ENCODE peak calls at places on chromosomes 1 and 21, in five cellular contexts. One of them, this sample, is unnamed. For H3K27me3, the result is how much of the 10 kb centered on the place peaks cover.

GRCh38 chr1:177833631-177834030 is 136.2 kb downstream of the SEC16B start:
- DNase-seq in tibial nerve: no peak
- DNase-seq in keratinocyte: no peak
- DNase-seq in brain microvascular endothelial cell: no peak
- DNase-seq in IMR-90: no peak
- DNase-seq in this sample: no peak

GRCh38 chr1:86848654-86849053 is 65.3 kb downstream of the SELENOF start:
- DNase-seq in tibial nerve: no peak
- DNase-seq in keratinocyte: no peak
- DNase-seq in brain microvascular endothelial cell: no peak
- DNase-seq in IMR-90: no peak
- DNase-seq in this sample: no peak

GRCh38 chr1:11281518-11282331 is 8.7 kb downstream of the UBIAD1 start:
- DNase-seq in tibial nerve: no peak
- DNase-seq in keratinocyte: no peak
- DNase-seq in brain microvascular endothelial cell: peak
- DNase-seq in IMR-90: peak
- DNase-seq in this sample: no peak

GRCh38 chr1:150262388-150263320 is 5.1 kb downstream of the CA14 start:
- DNase-seq in tibial nerve: no peak
- DNase-seq in keratinocyte: no peak
- DNase-seq in brain microvascular endothelial cell: no peak
- DNase-seq in IMR-90: no peak
- DNase-seq in this sample: no peak

GRCh38 chr1:42743302-42744029 is 3.4 kb upstream of the CLDN19 start:
- DNase-seq in tibial nerve: no peak
- DNase-seq in keratinocyte: peak
- DNase-seq in brain microvascular endothelial cell: no peak
- DNase-seq in IMR-90: no peak
- DNase-seq in this sample: no peak

GRCh38 chr21:27112186-27112585 is 145.3 kb upstream of the ADAMTS5 start:
- DNase-seq in tibial nerve: no peak
- DNase-seq in keratinocyte: no peak
- DNase-seq in brain microvascular endothelial cell: no peak
- DNase-seq in IMR-90: peak
- DNase-seq in this sample: no peak

GRCh38 chr1:183135336-183135735 is 50.7 kb upstream of the LAMC2 start:
- DNase-seq in tibial nerve: no peak
- DNase-seq in keratinocyte: no peak
- DNase-seq in brain microvascular endothelial cell: no peak
- DNase-seq in IMR-90: no peak
- DNase-seq in this sample: no peak

GRCh38 chr1:109281680-109282496 is 1.1 kb downstream of the PSRC1 start:
- DNase-seq in tibial nerve: no peak
- DNase-seq in keratinocyte: no peak
- DNase-seq in brain microvascular endothelial cell: no peak
- DNase-seq in IMR-90: no peak
- DNase-seq in this sample: no peak

GRCh38 chr1:59198565-59198964 is 98.3 kb upstream of the FGGY start:
- DNase-seq in tibial nerve: no peak
- DNase-seq in keratinocyte: no peak
- DNase-seq in brain microvascular endothelial cell: no peak
- DNase-seq in IMR-90: no peak
- DNase-seq in this sample: no peak

GRCh38 chr1:163824006-163824405 is 502.3 kb downstream of the NUF2 start:
- DNase-seq in tibial nerve: no peak
- DNase-seq in keratinocyte: peak
- DNase-seq in brain microvascular endothelial cell: peak
- DNase-seq in IMR-90: peak
- DNase-seq in this sample: peak

GRCh38 chr21:33127154-33127893 is 57.4 kb downstream of the OLIG1 start:
- DNase-seq in tibial nerve: peak
- DNase-seq in keratinocyte: no peak
- DNase-seq in brain microvascular endothelial cell: peak
- DNase-seq in IMR-90: peak
- DNase-seq in this sample: peak

GRCh38 chr1:11447903-11448302 is 31.1 kb upstream of the DISP3 start:
- DNase-seq in tibial nerve: no peak
- DNase-seq in keratinocyte: no peak
- DNase-seq in brain microvascular endothelial cell: no peak
- DNase-seq in IMR-90: no peak
- DNase-seq in this sample: no peak

GRCh38 chr1:57222307-57222706 is 201.6 kb downstream of the DAB1 start:
- DNase-seq in tibial nerve: no peak
- DNase-seq in keratinocyte: no peak
- DNase-seq in brain microvascular endothelial cell: no peak
- DNase-seq in IMR-90: no peak
- DNase-seq in this sample: no peak

GRCh38 chr1:235866207-235866912 is at the start of gene LYST:
- DNase-seq in tibial nerve: peak
- DNase-seq in keratinocyte: no peak
- DNase-seq in brain microvascular endothelial cell: peak
- DNase-seq in IMR-90: peak
- DNase-seq in this sample: no peak

GRCh38 chr1:58773406-58773840 is 10.4 kb downstream of the JUN start:
- DNase-seq in tibial nerve: peak
- DNase-seq in keratinocyte: no peak
- DNase-seq in brain microvascular endothelial cell: peak
- DNase-seq in IMR-90: peak
- DNase-seq in this sample: no peak

GRCh38 chr1:225896937-225897549 is 8.1 kb upstream of the LEFTY1 start:
- DNase-seq in tibial nerve: no peak
- DNase-seq in keratinocyte: no peak
- DNase-seq in brain microvascular endothelial cell: no peak
- DNase-seq in IMR-90: peak
- DNase-seq in this sample: peak

GRCh38 chr1:223765719-223766340 is 53.5 kb downstream of the CAPN2 start:
- DNase-seq in tibial nerve: no peak
- DNase-seq in keratinocyte: no peak
- DNase-seq in brain microvascular endothelial cell: no peak
- DNase-seq in IMR-90: no peak
- DNase-seq in this sample: no peak

GRCh38 chr1:39529901-39530535 is 38.6 kb downstream of the BMP8A start:
- DNase-seq in tibial nerve: no peak
- DNase-seq in keratinocyte: no peak
- DNase-seq in brain microvascular endothelial cell: no peak
- DNase-seq in IMR-90: no peak
- DNase-seq in this sample: no peak

GRCh38 chr1:62038594-62039284 is 155.9 kb upstream of the L1TD1 start:
- DNase-seq in tibial nerve: no peak
- DNase-seq in keratinocyte: no peak
- DNase-seq in brain microvascular endothelial cell: no peak
- DNase-seq in IMR-90: no peak
- DNase-seq in this sample: no peak

DNA sequence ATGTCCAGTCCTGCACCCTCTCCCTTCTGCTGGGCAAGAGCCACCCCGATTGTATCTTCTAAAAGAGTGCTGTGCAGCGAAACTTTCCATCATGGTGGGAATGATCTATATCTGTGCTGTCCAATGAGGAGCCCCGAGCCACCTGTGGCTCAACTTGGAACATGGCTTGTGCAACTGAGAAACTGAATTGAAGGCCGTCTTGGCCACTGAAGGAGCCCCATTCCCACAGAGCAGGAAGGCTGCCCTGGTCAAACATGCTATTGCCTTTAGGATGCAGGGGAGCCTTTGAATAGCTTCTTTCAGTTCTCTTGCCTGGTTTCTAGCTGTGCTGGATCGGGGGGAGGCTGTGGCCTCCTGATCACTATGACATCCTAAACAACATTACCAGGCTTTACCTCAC is 427.6 kb downstream of the SETD4 start:
- DNase-seq in tibial nerve: no peak
- DNase-seq in keratinocyte: no peak
- DNase-seq in brain microvascular endothelial cell: no peak
- DNase-seq in IMR-90: no peak
- DNase-seq in this sample: no peak
- H3K4me3 ChIP-seq in tibial nerve: no peak
- H3K4me3 ChIP-seq in keratinocyte: no peak
- H3K4me3 ChIP-seq in brain microvascular endothelial cell: no peak
- H3K4me3 ChIP-seq in IMR-90: no peak
- H3K4me3 ChIP-seq in this sample: no peak

DNA sequence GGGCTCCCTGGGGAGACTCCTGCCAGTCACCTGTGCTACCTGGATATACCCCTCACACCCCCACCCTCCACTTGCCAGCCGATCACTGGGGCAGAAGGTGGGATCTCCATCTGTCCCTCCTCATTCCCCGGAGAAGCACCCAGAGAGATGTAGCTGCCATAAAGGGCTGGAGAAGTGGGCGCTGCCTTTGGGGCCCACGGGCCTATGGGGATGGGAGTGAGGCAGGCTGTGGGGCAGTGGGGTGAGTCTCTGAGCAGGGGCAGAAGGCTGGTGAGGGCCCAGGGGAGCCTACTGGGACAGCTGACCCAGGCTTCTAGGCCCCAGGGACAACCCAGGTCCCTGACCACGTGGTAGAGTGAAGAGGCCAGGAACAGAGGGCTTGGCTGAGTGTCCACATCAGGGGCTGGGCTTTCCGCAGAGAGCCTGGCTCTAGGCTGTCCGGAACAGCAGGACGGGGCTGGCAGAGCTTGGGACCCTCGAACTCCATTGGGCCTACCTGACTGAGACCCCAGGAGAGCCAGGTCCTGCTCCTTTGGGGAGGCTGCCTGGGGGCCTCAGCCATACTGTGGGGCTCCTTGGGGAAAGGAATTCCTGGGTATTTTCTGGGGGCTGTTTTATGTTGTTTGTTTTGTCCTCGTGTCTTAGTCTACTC is 205.9 kb upstream of the VAMP3 start:
- DNase-seq in tibial nerve: no peak
- DNase-seq in keratinocyte: no peak
- DNase-seq in brain microvascular endothelial cell: no peak
- DNase-seq in IMR-90: no peak
- DNase-seq in this sample: no peak
- TF ChIP-seq CTCF in tibial nerve: no peak
- TF ChIP-seq CTCF in keratinocyte: no peak
- TF ChIP-seq CTCF in brain microvascular endothelial cell: no peak
- TF ChIP-seq CTCF in IMR-90: no peak
- TF ChIP-seq CTCF in this sample: no peak

GRCh38 chr1:17372955-17373354 is 959 bp downstream of the PADI6 start:
- DNase-seq in tibial nerve: no peak
- DNase-seq in keratinocyte: no peak
- DNase-seq in brain microvascular endothelial cell: no peak
- DNase-seq in IMR-90: no peak
- DNase-seq in this sample: no peak

GRCh38 chr1:17375651-17376050 is 3.7 kb downstream of the PADI6 start:
- DNase-seq in tibial nerve: no peak
- DNase-seq in keratinocyte: no peak
- DNase-seq in brain microvascular endothelial cell: no peak
- DNase-seq in IMR-90: no peak
- DNase-seq in this sample: no peak

GRCh38 chr1:17371896-17372295 is at the start of gene PADI6:
- DNase-seq in tibial nerve: no peak
- DNase-seq in keratinocyte: no peak
- DNase-seq in brain microvascular endothelial cell: no peak
- DNase-seq in IMR-90: no peak
- DNase-seq in this sample: no peak

GRCh38 chr1:17377325-17377953 is 5.4 kb downstream of the PADI6 start:
- DNase-seq in tibial nerve: no peak
- DNase-seq in keratinocyte: no peak
- DNase-seq in brain microvascular endothelial cell: no peak
- DNase-seq in IMR-90: no peak
- DNase-seq in this sample: no peak
- H3K27me3 ChIP-seq in tibial nerve: under half
- H3K27me3 ChIP-seq in keratinocyte: under half
- H3K27me3 ChIP-seq in brain microvascular endothelial cell: under half
- H3K27me3 ChIP-seq in IMR-90: under half
- H3K27me3 ChIP-seq in this sample: under half

GRCh38 chr1:217313096-217313495 is 317.8 kb downstream of the GPATCH2 start:
- DNase-seq in tibial nerve: no peak
- DNase-seq in keratinocyte: no peak
- DNase-seq in brain microvascular endothelial cell: no peak
- DNase-seq in IMR-90: no peak
- DNase-seq in this sample: no peak
- H3K4me3 ChIP-seq in tibial nerve: no peak
- H3K4me3 ChIP-seq in keratinocyte: no peak
- H3K4me3 ChIP-seq in brain microvascular endothelial cell: no peak
- H3K4me3 ChIP-seq in IMR-90: no peak
- H3K4me3 ChIP-seq in this sample: no peak

DNA sequence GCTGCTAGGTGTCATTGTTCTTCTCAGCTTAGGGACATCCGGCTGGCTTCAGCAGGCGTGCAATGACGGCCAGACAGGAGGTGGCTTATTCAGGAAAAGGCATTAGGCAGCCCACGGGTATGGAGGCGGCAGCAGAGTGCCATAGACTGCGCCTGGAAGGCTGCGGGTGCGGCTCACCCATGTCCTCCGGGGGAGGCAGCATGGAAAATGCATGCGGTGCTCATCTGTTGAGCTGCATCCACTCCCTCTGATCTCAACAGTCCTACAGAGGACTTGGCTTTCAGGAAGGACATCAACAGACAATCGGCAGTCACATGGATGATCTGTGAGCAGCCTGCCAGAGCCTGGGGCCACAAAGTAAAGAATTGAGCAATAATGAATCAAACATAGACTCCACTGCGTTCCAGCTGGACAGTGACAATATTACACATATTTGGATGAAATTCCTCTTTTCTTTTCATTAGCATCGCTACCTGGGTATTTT is 42.9 kb downstream of the UMODL1 start:
- DNase-seq in tibial nerve: no peak
- DNase-seq in keratinocyte: no peak
- DNase-seq in brain microvascular endothelial cell: no peak
- DNase-seq in IMR-90: no peak
- DNase-seq in this sample: no peak
- TF ChIP-seq CTCF in tibial nerve: peak
- TF ChIP-seq CTCF in keratinocyte: no peak
- TF ChIP-seq CTCF in brain microvascular endothelial cell: no peak
- TF ChIP-seq CTCF in IMR-90: no peak
- TF ChIP-seq CTCF in this sample: no peak

GRCh38 chr1:47506053-47506452 is 68.2 kb downstream of the FOXD2 start:
- DNase-seq in tibial nerve: no peak
- DNase-seq in keratinocyte: no peak
- DNase-seq in brain microvascular endothelial cell: no peak
- DNase-seq in IMR-90: no peak
- DNase-seq in this sample: no peak
- H3K27me3 ChIP-seq in tibial nerve: under half
- H3K27me3 ChIP-seq in keratinocyte: under half
- H3K27me3 ChIP-seq in brain microvascular endothelial cell: under half
- H3K27me3 ChIP-seq in IMR-90: under half
- H3K27me3 ChIP-seq in this sample: under half

DNA sequence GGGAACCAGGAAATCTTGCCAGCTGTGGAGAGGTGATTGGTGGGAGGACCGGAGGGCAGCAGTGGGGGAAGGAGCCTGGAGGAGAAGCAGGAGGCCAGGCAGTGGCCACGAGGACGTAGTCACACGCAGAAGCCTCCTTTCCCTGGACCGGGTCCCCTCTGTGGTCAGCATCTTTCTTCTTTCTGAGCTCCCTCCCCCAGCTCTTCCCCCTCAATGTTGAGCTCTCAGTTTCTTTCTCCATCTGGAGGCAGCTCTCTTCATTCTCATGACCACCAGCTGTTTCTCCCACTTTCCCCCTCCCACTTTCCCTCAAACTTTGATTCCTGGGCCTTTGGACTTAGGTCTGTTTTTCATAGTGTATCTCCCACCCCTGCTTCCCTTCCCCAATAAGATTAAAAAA is 18.3 kb downstream of the KIRREL1 start:
- DNase-seq in tibial nerve: no peak
- DNase-seq in keratinocyte: no peak
- DNase-seq in brain microvascular endothelial cell: no peak
- DNase-seq in IMR-90: peak
- DNase-seq in this sample: no peak
- H3K4me3 ChIP-seq in tibial nerve: no peak
- H3K4me3 ChIP-seq in keratinocyte: no peak
- H3K4me3 ChIP-seq in brain microvascular endothelial cell: no peak
- H3K4me3 ChIP-seq in IMR-90: no peak
- H3K4me3 ChIP-seq in this sample: no peak

GRCh38 chr1:31715097-31715872 is 11.5 kb upstream of the COL16A1 start:
- DNase-seq in tibial nerve: peak
- DNase-seq in keratinocyte: no peak
- DNase-seq in brain microvascular endothelial cell: peak
- DNase-seq in IMR-90: peak
- DNase-seq in this sample: no peak
- TF ChIP-seq CTCF in tibial nerve: peak
- TF ChIP-seq CTCF in keratinocyte: peak
- TF ChIP-seq CTCF in brain microvascular endothelial cell: peak
- TF ChIP-seq CTCF in IMR-90: peak
- TF ChIP-seq CTCF in this sample: peak

This sample was measured in kidney epithelial cell.